ENCODE peak calls at places on chromosomes 11 and 22, in nine cellular contexts. J is mesothelial cell of epicardium, Z is upper lobe of right lung, L is nephron progenitor cell, K is AG04449, M is GM06990, F is dorsolateral prefrontal cortex, E is lower leg skin, P is left ventricle myocardium inferior. V is an unnamed sample.

GRCh38 chr22:28893810-28894209 is 10.4 kb downstream of the ZNRF3 start:
- DNase-seq in Z (no peak), L (no peak), M (no peak), K (no peak), E (peak), F (no peak), P (no peak), J (no peak), V (no peak)

GRCh38 chr22:47291565-47292495 is 529.4 kb downstream of the TBC1D22A start:
- DNase-seq in Z (no peak), J (peak), M (no peak), P (no peak), L (no peak), K (no peak), E (peak), F (no peak), V (no peak)

GRCh38 chr22:28329582-28330073 is 350.0 kb downstream of the TTC28 start:
- DNase-seq in K (peak), Z (no peak), J (no peak), L (no peak), E (no peak), M (no peak), P (no peak), F (no peak), V (no peak)

GRCh38 chr11:113675003-113675471 is 31.1 kb downstream of the TMPRSS5 start:
- DNase-seq in E (no peak), Z (no peak), K (peak), J (no peak), M (peak), F (no peak), P (no peak), L (no peak), V (peak)

GRCh38 chr11:74970852-74971395 is 17.8 kb upstream of the NEU3 start:
- DNase-seq in M (no peak), L (no peak), J (no peak), F (no peak), K (no peak), Z (no peak), E (no peak), P (no peak), V (no peak)

GRCh38 chr11:118281284-118281683 is 17.2 kb upstream of the MPZL2 start:
- DNase-seq in J (no peak), E (no peak), L (no peak), P (no peak), K (no peak), M (no peak), F (no peak), Z (no peak), V (no peak)

GRCh38 chr11:35605691-35606090 is 12.6 kb upstream of the FJX1 start:
- DNase-seq in E (no peak), J (no peak), K (no peak), P (peak), M (no peak), F (peak), Z (no peak), L (peak), V (no peak)

GRCh38 chr11:2779981-2780849 is 80.4 kb upstream of the KCNQ1OT1 start:
- DNase-seq in K (no peak), M (no peak), P (peak), F (peak), L (no peak), J (peak), E (peak), Z (peak), V (no peak)

GRCh38 chr22:24289138-24289537 is 18.5 kb downstream of the SPECC1L start:
- DNase-seq in F (no peak), K (peak), J (no peak), E (no peak), P (no peak), M (no peak), Z (no peak), L (no peak), V (peak)

GRCh38 chr11:14350215-14350614 is 8.8 kb downstream of the RRAS2 start:
- DNase-seq in F (no peak), Z (no peak), M (no peak), E (no peak), L (no peak), P (no peak), J (no peak), K (no peak), V (no peak)

GRCh38 chr22:30277547-30278344 is 11.1 kb upstream of the OSM start:
- DNase-seq in Z (no peak), M (no peak), P (no peak), J (no peak), L (no peak), E (no peak), K (no peak), F (no peak), V (no peak)

GRCh38 chr22:35638408-35638807 is 9.8 kb upstream of the APOL6 start:
- DNase-seq in J (no peak), K (peak), L (no peak), F (peak), P (peak), Z (no peak), M (no peak), E (peak), V (peak)

GRCh38 chr11:60498853-60499252 is 6.3 kb downstream of the MS4A12 start:
- DNase-seq in F (no peak), Z (no peak), J (no peak), M (no peak), K (no peak), L (no peak), P (no peak), E (no peak), V (no peak)

GRCh38 chr22:48635825-48636224 is 1191.8 kb downstream of the BRD1 start:
- DNase-seq in K (no peak), E (no peak), Z (peak), J (no peak), F (no peak), P (no peak), M (no peak), L (no peak), V (no peak)

GRCh38 chr22:36222887-36223450 is 16.4 kb downstream of the APOL2 start:
- DNase-seq in J (no peak), P (no peak), F (no peak), Z (no peak), L (no peak), E (peak), M (no peak), K (no peak), V (no peak)

GRCh38 chr22:47622541-47622940 is 860.1 kb downstream of the TBC1D22A start:
- DNase-seq in P (no peak), M (no peak), J (no peak), Z (peak), E (peak), L (no peak), K (no peak), F (no peak), V (no peak)

GRCh38 chr11:103327721-103328120 is 218.5 kb downstream of the DYNC2H1 start:
- DNase-seq in E (no peak), J (no peak), F (no peak), L (no peak), Z (no peak), M (no peak), K (no peak), P (no peak), V (no peak)

GRCh38 chr11:6012055-6012668 is 5.4 kb upstream of the OR56A4 start:
- DNase-seq in M (no peak), K (no peak), Z (no peak), L (no peak), E (no peak), P (no peak), F (no peak), J (no peak), V (no peak)

GRCh38 chr11:3738723-3739122 is 58.6 kb downstream of the NUP98 start:
- DNase-seq in J (no peak), K (no peak), F (no peak), L (no peak), M (no peak), Z (no peak), E (no peak), P (no peak), V (no peak)

GRCh38 chr11:130427581-130428211 is 713 bp downstream of the ADAMTS8 start:
- DNase-seq in E (no peak), Z (no peak), M (no peak), L (peak), F (peak), J (no peak), K (no peak), P (peak), V (no peak)

GRCh38 chr11:79940165-79940564 is 499.3 kb upstream of the TENM4 start:
- DNase-seq in L (peak), F (no peak), Z (no peak), J (no peak), K (no peak), P (no peak), E (no peak), M (no peak), V (no peak)

GRCh38 chr11:135075740-135076139 is 663.7 kb upstream of the B3GAT1 start:
- DNase-seq in E (peak), P (peak), K (no peak), M (peak), L (peak), Z (peak), J (no peak), F (no peak), V (no peak)

GRCh38 chr22:25172153-25172552 is 27.5 kb upstream of the CRYBB3 start:
- DNase-seq in E (no peak), K (no peak), F (no peak), Z (peak), M (no peak), J (no peak), P (no peak), L (no peak), V (no peak)

GRCh38 chr11:116579857-116580727 is 192.7 kb downstream of the BUD13 start:
- DNase-seq in K (no peak), L (peak), M (no peak), P (no peak), Z (no peak), J (no peak), E (no peak), F (no peak), V (no peak)

GRCh38 chr11:12674571-12674935 is 332 bp downstream of the TEAD1 start:
- DNase-seq in J (no peak), E (peak), M (no peak), P (no peak), Z (no peak), L (no peak), F (no peak), K (no peak), V (no peak)

GRCh38 chr11:134938212-134938611 is 526.2 kb upstream of the B3GAT1 start:
- DNase-seq in P (no peak), L (no peak), K (no peak), F (no peak), E (no peak), J (no peak), M (no peak), Z (no peak), V (no peak)

GRCh38 chr11:114251797-114252327 is 44.3 kb upstream of the NNMT start:
- DNase-seq in M (no peak), K (no peak), P (no peak), F (no peak), J (no peak), E (no peak), L (peak), Z (no peak), V (no peak)

GRCh38 chr11:61077936-61078335 is 24.4 kb upstream of the CD5 start:
- DNase-seq in M (no peak), F (no peak), P (no peak), J (no peak), L (no peak), E (no peak), Z (no peak), K (no peak), V (no peak)

GRCh38 chr11:130314184-130314748 is 451 bp downstream of the ZBTB44 start:
- DNase-seq in P (peak), J (peak), E (peak), L (peak), K (no peak), F (peak), Z (peak), M (no peak), V (no peak)

GRCh38 chr11:121212696-121213567 is 79.6 kb upstream of the SC5D start:
- DNase-seq in E (no peak), P (no peak), F (no peak), K (no peak), L (no peak), M (no peak), Z (no peak), J (no peak), V (no peak)

GRCh38 chr11:121213568-121213893 is 79.0 kb upstream of the SC5D start:
- DNase-seq in F (no peak), P (no peak), J (no peak), K (no peak), E (no peak), Z (no peak), L (no peak), M (no peak), V (no peak)

GRCh38 chr11:121206810-121207209 is 85.8 kb upstream of the SC5D start:
- DNase-seq in J (no peak), F (no peak), L (no peak), M (no peak), K (no peak), Z (no peak), P (no peak), E (no peak), V (peak)

GRCh38 chr11:121210445-121210970 is 82.1 kb upstream of the SC5D start:
- DNase-seq in F (no peak), K (no peak), P (no peak), E (no peak), M (no peak), L (no peak), Z (no peak), J (no peak), V (no peak)

GRCh38 chr11:121207485-121208115 is 85.0 kb upstream of the SC5D start:
- DNase-seq in L (no peak), K (no peak), M (no peak), F (no peak), J (no peak), E (no peak), P (no peak), Z (no peak), V (peak)
- TF ChIP-seq CTCF in L (no peak), K (no peak), M (no peak), F (no peak), J (no peak), E (no peak), P (no peak), Z (no peak), V (no peak)

GRCh38 chr11:125679837-125680236 is 810 bp downstream of the ACRV1 start:
- DNase-seq in F (no peak), P (no peak), Z (no peak), L (no peak), K (no peak), E (no peak), M (no peak), J (no peak), V (no peak)

GRCh38 chr11:125675196-125675595 is 5.5 kb downstream of the ACRV1 start:
- DNase-seq in P (no peak), E (no peak), J (no peak), M (no peak), Z (no peak), K (no peak), L (no peak), F (no peak), V (no peak)

GRCh38 chr11:125674210-125674609 is 6.4 kb downstream of the ACRV1 start:
- DNase-seq in K (no peak), Z (no peak), P (no peak), F (no peak), J (no peak), M (no peak), E (no peak), L (no peak), V (no peak)

GRCh38 chr11:125680747-125681146 is at the start of gene ACRV1:
- DNase-seq in F (no peak), P (no peak), M (no peak), L (no peak), K (no peak), Z (no peak), E (no peak), J (no peak), V (no peak)

DNA sequence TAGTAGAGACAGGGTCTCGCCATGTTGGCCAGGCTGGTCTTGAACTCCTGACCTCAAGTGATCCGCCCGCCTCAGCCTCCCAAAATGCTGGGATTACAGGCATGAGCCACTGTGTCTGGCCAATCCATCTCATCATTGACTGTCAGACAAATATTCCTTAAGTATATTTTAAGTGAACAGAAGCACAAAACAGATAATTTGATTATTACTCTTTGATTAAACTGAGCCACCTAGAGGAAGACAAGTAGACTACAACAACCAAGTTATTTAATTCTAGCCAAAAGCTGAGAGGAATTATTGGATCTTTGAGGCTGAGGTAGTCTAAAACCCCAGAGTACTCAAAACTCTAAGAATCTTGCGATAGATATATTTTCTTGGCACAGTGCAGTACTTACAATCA is 1.2 kb downstream of the ACRV1 start:
- DNase-seq in J (no peak), K (no peak), E (no peak), F (no peak), P (no peak), Z (no peak), L (no peak), M (no peak), V (no peak)
- TF ChIP-seq CTCF in J (peak), K (no peak), E (no peak), F (no peak), P (no peak), Z (no peak), L (peak), M (peak), V (peak)

GRCh38 chr11:44823006-44823405 is 96.2 kb downstream of the TSPAN18 start:
- DNase-seq in L (peak), Z (peak), E (no peak), J (no peak), M (no peak), F (no peak), P (no peak), K (no peak), V (no peak)
- TF ChIP-seq CTCF in L (no peak), Z (peak), E (no peak), J (no peak), M (peak), F (no peak), P (no peak), K (peak), V (peak)

DNA sequence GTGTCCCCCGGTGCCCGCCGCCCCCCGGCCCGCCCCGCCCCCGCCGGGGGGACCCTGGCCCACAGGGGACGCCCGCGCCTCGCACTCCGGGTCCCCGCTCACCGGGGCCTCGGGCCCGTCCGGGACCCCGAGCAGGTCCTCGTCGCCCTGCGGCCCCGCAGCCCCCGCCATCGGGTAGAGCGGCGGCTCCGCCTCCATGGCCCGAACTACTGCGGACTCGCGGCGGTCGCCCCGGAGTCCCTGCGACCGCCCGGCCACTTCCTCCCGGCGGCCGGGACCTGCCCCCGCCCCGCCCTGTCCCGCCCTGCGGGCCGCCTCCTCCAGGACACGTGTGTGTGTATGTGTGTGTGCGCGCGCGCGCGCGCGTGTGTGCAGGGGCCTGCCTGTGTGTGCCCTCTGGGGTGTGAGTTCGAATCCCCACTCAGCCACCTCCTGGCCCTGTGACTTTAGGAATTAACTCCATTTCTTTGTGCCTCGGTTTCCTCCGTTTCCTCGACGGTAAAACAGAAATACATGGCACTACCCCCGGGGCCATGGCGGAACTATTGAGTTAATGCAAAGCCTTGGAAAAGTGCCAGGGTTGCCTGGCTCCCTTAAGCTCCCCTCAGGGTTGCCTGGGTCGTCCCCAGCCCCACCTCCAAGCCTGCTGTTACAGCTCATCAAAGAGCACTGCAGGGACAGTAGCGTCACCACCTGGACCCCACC is at the start of gene UNC93B1:
- DNase-seq in Z (peak), F (peak), L (peak), K (no peak), J (no peak), M (peak), P (peak), E (peak), V (no peak)
- TF ChIP-seq CTCF in Z (no peak), F (no peak), L (no peak), K (no peak), J (no peak), M (no peak), P (no peak), E (no peak), V (no peak)

GRCh38 chr11:86360775-86361395 is 13.8 kb upstream of the CCDC81 start:
- DNase-seq in M (no peak), P (no peak), Z (no peak), L (no peak), E (no peak), J (no peak), F (no peak), K (peak), V (peak)
- TF ChIP-seq CTCF in M (no peak), P (no peak), Z (no peak), L (no peak), E (no peak), J (no peak), F (peak), K (peak), V (peak)